ENCODE peak calls at places on chromosomes 4 and X, in seven cellular contexts. Y, I, Q, A, O, L and X are unnamed samples.

GRCh38 chr4:7779194-7779768 is 160.4 kb downstream of the AFAP1 start:
- DNase-seq in I (no peak), L (no peak), Q (peak; percentile 34), O (no peak), Y (no peak), A (peak; percentile 82), X (no peak)

GRCh38 chrX:154325541-154325940 is 29.9 kb downstream of the TKTL1 start:
- DNase-seq in O (no peak), I (no peak), Q (no peak), L (peak; percentile 61), A (no peak), Y (peak; percentile 26), X (no peak)

GRCh38 chrX:1006156-1006730 is 206.2 kb downstream of the CRLF2 start:
- DNase-seq in I (peak; percentile 57), Q (no peak), A (no peak), O (no peak), L (no peak), Y (no peak), X (no peak)

GRCh38 chr4:152815078-152815477 is 35.3 kb downstream of the ARFIP1 start:
- DNase-seq in L (no peak), Q (no peak), A (no peak), I (no peak), O (no peak), Y (no peak), X (no peak)

GRCh38 chr4:186137193-186137792 is 32.8 kb downstream of the FAM149A start:
- DNase-seq in A (no peak), Y (no peak), O (peak; percentile 21), I (no peak), Q (no peak), L (peak; percentile 15), X (no peak)

GRCh38 chr4:138689593-138689992 is 326.0 kb upstream of the NOCT start:
- DNase-seq in Y (no peak), A (no peak), Q (no peak), O (no peak), I (no peak), L (no peak), X (no peak)

GRCh38 chrX:327660-328126 is 9.1 kb upstream of the GTPBP6 start:
- DNase-seq in Y (no peak), O (no peak), L (no peak), A (peak; percentile 61), I (peak; percentile 77), Q (peak; percentile 55), X (no peak)

GRCh38 chr4:6692379-6692778 is 1.3 kb upstream of the S100P start:
- DNase-seq in I (no peak), L (no peak), A (no peak), Y (no peak), Q (no peak), O (no peak), X (no peak)

GRCh38 chrX:48468247-48468671 is 1.8 kb downstream of the SLC38A5 start:
- DNase-seq in Y (peak; percentile 30), I (no peak), L (no peak), O (peak; percentile 74), A (peak; percentile 66), Q (peak; percentile 30), X (no peak)

GRCh38 chrX:108271397-108271787 is 166.8 kb downstream of the COL4A6 start:
- DNase-seq in L (no peak), O (no peak), Q (no peak), A (no peak), I (no peak), Y (no peak), X (no peak)

GRCh38 chrX:47629419-47630210 is at the start of gene CFP:
- DNase-seq in Q (no peak), L (no peak), Y (no peak), O (peak; percentile 89), I (no peak), A (no peak), X (no peak)

GRCh38 chr4:140935259-140935658 is 179.1 kb upstream of the TBC1D9 start:
- DNase-seq in O (no peak), I (no peak), Y (no peak), A (peak; percentile 84), L (no peak), Q (no peak), X (no peak)

GRCh38 chr4:57100979-57101629 is 9.1 kb downstream of the IGFBP7 start:
- DNase-seq in A (no peak), O (no peak), L (no peak), Y (no peak), Q (no peak), I (no peak), X (no peak)

GRCh38 chr4:84887824-84888223 is 78.7 kb downstream of the WDFY3 start:
- DNase-seq in Y (no peak), I (no peak), Q (no peak), L (peak; percentile 29), O (no peak), A (no peak), X (no peak)

GRCh38 chrX:151505796-151506195 is 57.7 kb upstream of the PASD1 start:
- DNase-seq in O (peak; percentile 52), Y (no peak), Q (no peak), L (peak; percentile 0), A (no peak), I (no peak), X (peak; percentile 9)

GRCh38 chr4:11549525-11549924 is 120.8 kb upstream of the HS3ST1 start:
- DNase-seq in Y (no peak), L (no peak), A (no peak), I (no peak), O (no peak), Q (no peak), X (no peak)

GRCh38 chrX:1576201-1577101 is 15.0 kb upstream of the AKAP17A start:
- DNase-seq in Y (no peak), A (no peak), I (no peak), Q (no peak), L (no peak), O (no peak), X (no peak)

GRCh38 chr4:7403001-7403400 is 31.7 kb downstream of the PSAPL1 start:
- DNase-seq in Y (no peak), L (no peak), Q (no peak), A (peak; percentile 71), O (no peak), I (no peak), X (no peak)

GRCh38 chr4:40897557-40898203 is 147.9 kb downstream of the NSUN7 start:
- DNase-seq in L (peak; percentile 74), O (peak; percentile 77), I (peak; percentile 82), Y (peak; percentile 76), A (peak; percentile 71), Q (peak; percentile 73), X (peak; percentile 53)

GRCh38 chr4:175125410-175126068 is 207.4 kb downstream of the ADAM29 start:
- DNase-seq in O (no peak), L (no peak), Q (no peak), Y (no peak), A (no peak), I (no peak), X (no peak)

GRCh38 chrX:47240619-47241018 is 7.8 kb downstream of the USP11 start:
- DNase-seq in Q (peak; percentile 35), O (no peak), Y (no peak), I (no peak), A (peak; percentile 30), L (no peak), X (no peak)

GRCh38 chr4:105306158-105306781 is 159.6 kb downstream of the TET2 start:
- DNase-seq in I (no peak), O (no peak), L (no peak), Q (no peak), A (no peak), Y (no peak), X (no peak)

GRCh38 chrX:133335027-133335426 is 80.3 kb downstream of the GPC4 start:
- DNase-seq in I (no peak), O (peak; percentile 13), L (no peak), Q (no peak), Y (peak; percentile 3), A (no peak), X (no peak)

GRCh38 chr4:26238782-26239647 is 81.8 kb upstream of the RBPJ start:
- DNase-seq in O (no peak), I (no peak), Q (no peak), A (no peak), Y (no peak), L (no peak), X (no peak)

GRCh38 chrX:7147978-7148824 is at the start of gene PUDP:
- DNase-seq in O (peak; percentile 80), A (peak; percentile 94), L (peak; percentile 77), I (peak; percentile 79), Q (peak; percentile 94), Y (peak; percentile 80), X (peak; percentile 51)
- TF ChIP-seq POLR2A in O (peak; percentile 67), A (no peak), L (peak; percentile 64), I (no peak), Q (peak; percentile 64), Y (no peak), X (peak; percentile 28)

DNA sequence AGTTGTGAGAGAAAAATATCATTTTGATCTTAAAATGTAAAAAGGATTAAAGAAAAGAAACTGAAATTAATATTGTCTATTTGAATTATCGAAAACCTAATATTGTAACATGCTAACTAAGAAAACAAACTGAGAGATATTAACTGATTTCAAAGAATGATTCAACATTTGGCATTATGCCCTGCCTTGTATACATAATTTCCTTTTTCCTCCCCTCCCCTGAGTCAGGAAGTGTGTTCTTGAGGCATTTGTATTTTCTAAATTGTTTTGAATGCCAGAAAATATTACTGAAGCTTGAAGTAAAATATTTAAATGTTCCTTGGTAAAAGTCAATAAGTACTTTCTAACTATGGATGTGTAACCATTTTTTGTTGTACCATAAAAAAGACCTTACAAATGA is 49.4 kb downstream of the RPS6KA3 start:
- DNase-seq in I (no peak), O (no peak), Y (no peak), L (peak; percentile 82), A (no peak), Q (no peak), X (no peak)
- TF ChIP-seq POLR2A in I (no peak), O (no peak), Y (no peak), L (no peak), A (no peak), Q (no peak), X (no peak)

DNA sequence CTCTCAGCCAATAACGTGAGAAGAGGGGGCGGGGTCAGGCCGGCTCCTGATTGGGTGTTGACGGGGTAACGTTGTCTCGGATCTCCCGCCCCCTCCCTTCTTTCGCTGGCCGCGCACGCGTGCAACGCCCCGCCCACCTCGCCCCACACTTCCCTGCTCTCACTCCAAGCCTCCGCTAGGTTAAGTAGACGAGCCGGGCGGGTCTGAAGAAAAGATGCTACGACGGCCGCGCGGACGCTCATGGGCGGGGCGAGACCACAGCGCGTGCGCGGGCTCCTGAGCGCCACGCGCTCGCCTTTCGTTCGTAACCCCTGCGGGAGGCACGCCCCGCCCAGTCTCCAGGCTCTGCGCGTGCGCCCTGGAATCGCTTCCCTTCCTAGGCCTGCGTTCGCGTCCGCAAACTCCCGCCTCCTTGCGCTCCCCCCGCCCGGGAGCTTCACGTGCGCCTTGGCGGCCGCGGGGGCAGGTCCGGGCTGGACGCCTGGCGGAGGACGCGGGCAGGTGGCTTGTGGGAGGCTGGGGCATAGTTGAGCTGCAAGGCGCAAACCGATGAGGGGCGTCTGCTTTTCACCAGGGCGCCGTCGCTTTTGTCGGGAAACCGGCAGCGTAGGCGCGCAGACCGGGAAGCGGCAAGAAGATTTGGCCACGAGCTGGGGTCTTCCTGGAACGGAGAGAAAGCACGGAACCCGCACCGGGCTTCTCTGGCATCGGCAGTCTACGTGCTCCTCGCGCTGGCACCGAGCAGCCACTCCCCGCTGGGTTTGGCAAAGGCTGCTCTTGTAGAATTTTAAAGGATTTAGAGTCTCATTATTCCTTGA is 467 bp upstream of the PGRMC2 start:
- DNase-seq in L (peak; percentile 100), Y (peak; percentile 100), O (peak; percentile 98), I (peak; percentile 100), Q (peak; percentile 100), A (peak; percentile 100), X (peak; percentile 100)
- TF ChIP-seq POLR2A in L (peak; percentile 80), Y (peak; percentile 15), O (peak; percentile 85), I (peak; percentile 18), Q (peak; percentile 84), A (peak; percentile 47), X (peak; percentile 73)

GRCh38 chrX:152958524-152959465 is 35.1 kb downstream of the PNMA5 start:
- DNase-seq in A (peak; percentile 94), O (peak; percentile 89), Y (peak; percentile 79), Q (peak; percentile 88), I (peak; percentile 84), L (peak; percentile 89), X (peak; percentile 94)
- TF ChIP-seq POLR2A in A (no peak), O (no peak), Y (no peak), Q (no peak), I (no peak), L (peak; percentile 60), X (no peak)